ENCODE peak calls at places on chromosomes 1 and 21, in six cellular contexts. N is neuronal stem cell, S is heart left ventricle, I is D341Med, R is pancreas, J is NCI-H510A treated with DMSO at 0.1 percent for 48 hours. Z is an unnamed sample.

GRCh38 chr1:38964140-38964548 is 22.5 kb upstream of the RHBDL2 start:
- DNase-seq in N (no peak), I (peak), J (peak), S (no peak), R (no peak), Z (no peak)

GRCh38 chr1:101137144-101138126 is 99.4 kb upstream of the S1PR1 start:
- DNase-seq in N (no peak), J (no peak), R (no peak), I (no peak), S (no peak), Z (peak)

GRCh38 chr1:231401478-231401877 is 20.6 kb downstream of the EGLN1 start:
- DNase-seq in N (no peak), R (no peak), I (no peak), S (no peak), J (no peak), Z (no peak)

GRCh38 chr21:43939443-43940328 is 72.4 kb upstream of the TRAPPC10 start:
- DNase-seq in S (no peak), I (peak), N (no peak), J (no peak), R (no peak), Z (no peak)

GRCh38 chr1:40792036-40792435 is 8.4 kb downstream of the KCNQ4 start:
- DNase-seq in N (no peak), I (no peak), J (no peak), S (no peak), R (no peak), Z (no peak)

GRCh38 chr1:232012773-232013386 is 386.3 kb downstream of the DISC1 start:
- DNase-seq in J (peak), R (no peak), S (peak), I (no peak), N (no peak), Z (peak)

GRCh38 chr1:174158767-174159252 is 510 bp upstream of the RABGAP1L start:
- DNase-seq in J (no peak), N (peak), S (no peak), R (no peak), I (no peak), Z (no peak)

GRCh38 chr1:54051936-54052469 is 1.0 kb downstream of the TMEM59 start:
- DNase-seq in R (no peak), J (peak), I (no peak), N (no peak), S (no peak), Z (no peak)

Z was measured in IMR-90.